ENCODE peak calls at places on chromosomes 13 and 19, in ten cellular contexts. K is thoracic aorta; G is Peyer's patch; T is uterus; D is tibial nerve; F is suprapubic skin; Y is CD8-positive, alpha-beta T cell; E is stomach; R is psoas muscle; C is pancreas. V is an unnamed sample. For H3K27me3, the result is how much of the 10 kb centered on the place peaks cover.

GRCh38 chr13:110277357-110277950 is 29.5 kb downstream of the COL4A1 start:
- DNase-seq in C (no peak), D (no peak), R (no peak), Y (no peak), T (no peak), E (no peak), F (no peak), K (no peak), G (no peak), V (no peak)

GRCh38 chr19:2549701-2550191 is 73.8 kb downstream of the GADD45B start:
- DNase-seq in Y (no peak), T (peak), D (peak), G (no peak), K (no peak), R (peak), C (no peak), F (peak), E (peak), V (peak)

GRCh38 chr13:110317093-110317492 is 10.0 kb downstream of the COL4A2 start:
- DNase-seq in R (no peak), F (no peak), T (no peak), G (no peak), D (no peak), E (no peak), C (no peak), Y (no peak), K (no peak), V (no peak)

GRCh38 chr13:98112456-98112855 is 30.4 kb upstream of the FARP1 start:
- DNase-seq in Y (no peak), E (no peak), D (no peak), K (no peak), C (no peak), F (no peak), G (no peak), T (no peak), R (no peak), V (no peak)

GRCh38 chr19:23460656-23461055 is 65.4 kb upstream of the ZNF91 start:
- DNase-seq in D (no peak), G (no peak), F (no peak), Y (no peak), R (no peak), C (no peak), K (no peak), T (no peak), E (no peak), V (no peak)

GRCh38 chr13:29801737-29802305 is 48.6 kb downstream of the UBL3 start:
- DNase-seq in C (no peak), T (no peak), D (no peak), R (no peak), G (no peak), F (no peak), K (no peak), Y (no peak), E (no peak), V (no peak)

GRCh38 chr19:28297036-28297435 is 915.9 kb downstream of the UQCRFS1 start:
- DNase-seq in D (no peak), K (no peak), G (no peak), T (no peak), Y (no peak), F (no peak), C (no peak), R (no peak), E (no peak), V (no peak)

GRCh38 chr13:28590450-28590849 is 68.5 kb upstream of the POMP start:
- DNase-seq in K (no peak), Y (no peak), T (no peak), F (no peak), E (no peak), G (no peak), D (no peak), C (no peak), R (no peak), V (no peak)

GRCh38 chr13:75402787-75403186 is 79.2 kb downstream of the TBC1D4 start:
- DNase-seq in K (no peak), D (no peak), E (no peak), C (no peak), Y (no peak), G (no peak), F (no peak), T (peak), R (peak), V (no peak)

GRCh38 chr13:43544011-43544410 is 242.8 kb downstream of the ENOX1 start:
- DNase-seq in G (no peak), C (no peak), K (no peak), F (no peak), E (no peak), R (no peak), Y (no peak), D (no peak), T (peak), V (peak)

GRCh38 chr13:40406405-40407138 is 259.9 kb downstream of the FOXO1 start:
- DNase-seq in F (no peak), E (no peak), D (no peak), Y (no peak), R (no peak), T (no peak), K (no peak), G (no peak), C (no peak), V (peak)

GRCh38 chr13:109256866-109257760 is 529.3 kb downstream of the IRS2 start:
- DNase-seq in R (no peak), D (no peak), Y (no peak), G (no peak), E (no peak), C (peak), T (no peak), K (no peak), F (no peak), V (peak)

GRCh38 chr13:43629691-43630480 is 156.9 kb downstream of the ENOX1 start:
- DNase-seq in T (no peak), Y (no peak), G (no peak), F (no peak), R (no peak), D (no peak), E (no peak), K (no peak), C (no peak), V (no peak)

GRCh38 chr13:97142452-97142851 is 79.7 kb upstream of the MBNL2 start:
- DNase-seq in E (no peak), T (no peak), K (no peak), Y (no peak), F (no peak), G (no peak), C (peak), R (peak), D (no peak), V (peak)

GRCh38 chr19:41362143-41362847 is 1.7 kb downstream of the B9D2 start:
- DNase-seq in C (no peak), K (no peak), Y (no peak), D (no peak), F (no peak), G (no peak), R (no peak), E (no peak), T (no peak), V (no peak)

GRCh38 chr13:74346960-74347359 is 212.8 kb upstream of the KLF12 start:
- DNase-seq in T (no peak), R (no peak), Y (no peak), D (no peak), C (no peak), K (no peak), G (no peak), F (no peak), E (no peak), V (no peak)

GRCh38 chr19:10565567-10566407 is at the start of gene KRI1:
- DNase-seq in Y (peak), D (peak), C (peak), E (peak), T (peak), F (peak), R (peak), K (peak), G (peak), V (peak)

GRCh38 chr19:52695996-52696395 is 38.8 kb downstream of the ZNF611 start:
- DNase-seq in Y (no peak), K (no peak), T (no peak), E (no peak), D (no peak), C (no peak), R (no peak), G (no peak), F (no peak), V (no peak)

GRCh38 chr19:17996826-17997316 is 11.1 kb upstream of the ARRDC2 start:
- DNase-seq in F (peak), E (peak), T (peak), D (peak), K (no peak), G (peak), Y (peak), R (peak), C (peak), V (peak)

GRCh38 chr13:45149964-45150363 is 29.7 kb downstream of the GTF2F2 start:
- DNase-seq in F (no peak), R (no peak), T (no peak), G (no peak), Y (no peak), D (no peak), C (no peak), E (no peak), K (no peak), V (no peak)

GRCh38 chr13:95254341-95254740 is 46.9 kb downstream of the ABCC4 start:
- DNase-seq in D (no peak), F (no peak), Y (no peak), E (no peak), T (no peak), R (no peak), G (no peak), K (no peak), C (no peak), V (peak)

GRCh38 chr13:71864094-71864980 is 2.7 kb downstream of the DACH1 start:
- DNase-seq in G (no peak), E (no peak), C (peak), R (peak), F (peak), D (peak), T (peak), K (no peak), Y (no peak), V (peak)

GRCh38 chr13:23470706-23471610 is 37.5 kb upstream of the SACS start:
- DNase-seq in R (no peak), F (no peak), E (no peak), G (no peak), Y (no peak), D (no peak), T (no peak), K (no peak), C (no peak), V (no peak)

GRCh38 chr13:110418944-110419343 is 111.9 kb downstream of the COL4A2 start:
- DNase-seq in D (no peak), F (no peak), T (no peak), C (no peak), G (no peak), K (no peak), R (no peak), Y (no peak), E (no peak), V (no peak)

GRCh38 chr19:31351212-31352193 is 2.3 kb upstream of the TSHZ3 start:
- DNase-seq in G (no peak), D (no peak), F (no peak), R (no peak), Y (no peak), K (no peak), T (peak), E (no peak), C (peak), V (peak)
- H3K27me3 ChIP-seq in G (under half), D (half or more), F (half or more), R (half or more), Y (half or more), K (under half), T (under half), E (half or more), C (under half), V (under half)

DNA sequence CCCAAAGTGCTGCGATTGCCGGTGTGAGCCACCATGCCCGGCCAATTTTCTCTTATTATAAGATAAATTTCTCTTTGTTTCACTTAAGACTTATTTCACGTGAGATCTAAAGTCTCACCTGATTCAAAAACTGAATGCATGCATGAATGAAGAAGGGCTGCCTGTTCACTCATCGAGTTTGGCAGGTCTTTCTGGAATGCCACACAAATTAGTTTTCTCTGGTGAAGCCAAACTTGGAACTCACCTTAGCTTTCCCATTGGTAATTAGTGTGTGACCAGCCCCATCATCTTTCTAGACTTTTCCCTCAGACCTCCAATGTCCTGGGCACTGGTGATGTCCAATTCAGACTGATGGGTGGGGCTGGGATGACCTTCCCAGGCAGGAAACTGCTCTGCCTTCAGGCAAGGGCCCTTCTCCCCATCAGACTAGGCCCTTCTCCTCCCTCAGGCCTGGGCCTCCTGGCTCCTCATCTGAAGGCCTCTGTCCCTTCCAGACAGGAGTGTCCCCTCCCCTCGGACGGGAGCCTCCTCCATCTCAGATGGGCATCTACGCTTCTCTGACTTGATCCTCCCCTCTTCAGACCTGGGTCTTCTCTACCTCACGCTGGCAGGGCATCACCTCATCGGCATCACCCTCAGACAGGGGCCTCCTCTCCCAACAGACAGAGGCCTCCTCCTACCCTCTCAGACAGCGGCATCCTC is 14.4 kb downstream of the C3 start:
- DNase-seq in R (no peak), F (no peak), T (no peak), K (no peak), G (no peak), C (no peak), E (no peak), D (no peak), Y (no peak), V (no peak)
- H3K27me3 ChIP-seq in R (under half), F (under half), T (under half), K (under half), G (under half), C (under half), E (half or more), D (under half), Y (under half), V (under half)

GRCh38 chr19:47026889-47027288 is 7.3 kb downstream of the NPAS1 start:
- DNase-seq in Y (no peak), K (no peak), C (no peak), D (no peak), F (no peak), G (no peak), E (no peak), T (no peak), R (no peak), V (no peak)
- H3K27me3 ChIP-seq in Y (under half), K (under half), C (under half), D (half or more), F (half or more), G (under half), E (half or more), T (under half), R (half or more), V (under half)

GRCh38 chr19:55134732-55135131 is 14.3 kb downstream of the TNNT1 start:
- DNase-seq in Y (no peak), D (no peak), E (no peak), T (no peak), R (no peak), G (no peak), C (no peak), F (no peak), K (no peak), V (no peak)
- H3K27me3 ChIP-seq in Y (under half), D (half or more), E (half or more), T (under half), R (under half), G (under half), C (under half), F (under half), K (under half), V (under half)

GRCh38 chr19:35531291-35531690 is 2.0 kb upstream of the GAPDHS start:
- DNase-seq in D (no peak), R (no peak), Y (no peak), G (no peak), F (no peak), C (no peak), E (no peak), K (no peak), T (no peak), V (no peak)
- H3K27me3 ChIP-seq in D (half or more), R (half or more), Y (under half), G (under half), F (half or more), C (under half), E (half or more), K (under half), T (under half), V (under half)